ENCODE peak calls at places on chromosomes 6 and 20, in five cellular contexts. K is K562, W is IMR-90, U is ovary, Z is uterus. A is an unnamed sample.

GRCh38 chr6:166005846-166006592 is 161.6 kb downstream of the TBXT start:
- DNase-seq in K (no peak), W (peak; percentile 94), U (peak; percentile 93), Z (peak; percentile 85), A (peak; percentile 88)

GRCh38 chr6:166959906-166960608 is 3.7 kb upstream of the RNASET2 start:
- DNase-seq in Z (no peak), W (no peak), U (no peak), K (no peak), A (no peak)

GRCh38 chr6:39881851-39882566 is 52.3 kb downstream of the MOCS1 start:
- DNase-seq in K (no peak), Z (peak; percentile 40), W (peak; percentile 88), U (peak; percentile 43), A (peak; percentile 60)

GRCh38 chr6:155881845-155882526 is 426.3 kb upstream of the NOX3 start:
- DNase-seq in U (no peak), K (no peak), Z (no peak), W (no peak), A (no peak)

GRCh38 chr6:122381494-122382083 is 17.9 kb upstream of the HSF2 start:
- DNase-seq in U (peak; percentile 42), W (peak; percentile 79), K (peak; percentile 56), Z (peak; percentile 31), A (peak; percentile 83)

GRCh38 chr6:129329677-129330076 is 380.3 kb downstream of the ARHGAP18 start:
- DNase-seq in K (no peak), U (no peak), Z (no peak), W (no peak), A (no peak)

GRCh38 chr6:2695464-2696095 is 55.1 kb downstream of the MYLK4 start:
- DNase-seq in Z (no peak), U (no peak), K (no peak), W (peak; percentile 57), A (no peak)

GRCh38 chr6:111603648-111604047 is 2.0 kb downstream of the TRAF3IP2 start:
- DNase-seq in W (peak; percentile 34), Z (no peak), U (no peak), K (no peak), A (no peak)

GRCh38 chr20:47318027-47318595 is 38.4 kb downstream of the ZMYND8 start:
- DNase-seq in U (peak; percentile 56), W (peak; percentile 65), Z (peak; percentile 66), K (peak; percentile 35), A (peak; percentile 82)

GRCh38 chr20:24098886-24099285 is 110.3 kb upstream of the GGTLC1 start:
- DNase-seq in W (peak; percentile 17), Z (no peak), K (no peak), U (no peak), A (no peak)

GRCh38 chr6:46412662-46413061 is 78.6 kb downstream of the RCAN2 start:
- DNase-seq in W (no peak), U (no peak), K (no peak), Z (no peak), A (no peak)

GRCh38 chr20:41356951-41357350 is 9.7 kb downstream of the EMILIN3 start:
- DNase-seq in K (no peak), W (no peak), Z (no peak), U (no peak), A (no peak)

GRCh38 chr20:22583773-22584629 is at the start of gene FOXA2:
- DNase-seq in K (peak; percentile 48), Z (no peak), W (no peak), U (no peak), A (no peak)

GRCh38 chr20:32482251-32483220 is 102.6 kb downstream of the NOL4L start:
- DNase-seq in U (peak; percentile 64), K (no peak), W (no peak), Z (no peak), A (peak; percentile 76)

GRCh38 chr20:364905-365794 is 15.4 kb upstream of the TRIB3 start:
- DNase-seq in U (no peak), Z (no peak), K (peak; percentile 68), W (peak; percentile 51), A (no peak)
- H3K27ac ChIP-seq in U (no peak overlapping the region), Z (no peak overlapping the region), K (peak overlapping the region; percentile 84), W (no peak overlapping the region), A (no peak overlapping the region)

DNA sequence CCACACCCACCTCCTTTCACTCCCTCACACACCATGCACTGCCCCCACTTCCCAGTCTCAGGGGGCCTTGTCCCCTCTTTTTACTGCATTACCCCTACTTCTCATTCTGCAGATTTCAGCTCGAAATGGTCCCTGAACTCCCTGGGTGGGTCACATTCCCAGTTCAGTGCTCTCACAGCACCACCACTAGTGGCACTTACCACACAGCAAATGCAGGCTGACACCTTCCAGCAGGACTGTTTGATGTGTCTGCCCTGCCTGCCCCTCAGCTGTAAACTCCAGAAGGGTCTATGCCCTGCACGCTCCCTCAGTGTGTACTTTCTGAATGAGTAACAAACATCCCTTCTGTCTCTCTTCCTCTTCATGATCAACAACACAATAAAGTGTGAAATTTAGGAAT is 4.0 kb downstream of the DYNLT1 start:
- DNase-seq in K (no peak), W (no peak), U (no peak), Z (no peak), A (peak; percentile 29)
- TF ChIP-seq POLR2A in K (no peak), W (no peak), U (no peak), Z (no peak), A (no peak)

DNA sequence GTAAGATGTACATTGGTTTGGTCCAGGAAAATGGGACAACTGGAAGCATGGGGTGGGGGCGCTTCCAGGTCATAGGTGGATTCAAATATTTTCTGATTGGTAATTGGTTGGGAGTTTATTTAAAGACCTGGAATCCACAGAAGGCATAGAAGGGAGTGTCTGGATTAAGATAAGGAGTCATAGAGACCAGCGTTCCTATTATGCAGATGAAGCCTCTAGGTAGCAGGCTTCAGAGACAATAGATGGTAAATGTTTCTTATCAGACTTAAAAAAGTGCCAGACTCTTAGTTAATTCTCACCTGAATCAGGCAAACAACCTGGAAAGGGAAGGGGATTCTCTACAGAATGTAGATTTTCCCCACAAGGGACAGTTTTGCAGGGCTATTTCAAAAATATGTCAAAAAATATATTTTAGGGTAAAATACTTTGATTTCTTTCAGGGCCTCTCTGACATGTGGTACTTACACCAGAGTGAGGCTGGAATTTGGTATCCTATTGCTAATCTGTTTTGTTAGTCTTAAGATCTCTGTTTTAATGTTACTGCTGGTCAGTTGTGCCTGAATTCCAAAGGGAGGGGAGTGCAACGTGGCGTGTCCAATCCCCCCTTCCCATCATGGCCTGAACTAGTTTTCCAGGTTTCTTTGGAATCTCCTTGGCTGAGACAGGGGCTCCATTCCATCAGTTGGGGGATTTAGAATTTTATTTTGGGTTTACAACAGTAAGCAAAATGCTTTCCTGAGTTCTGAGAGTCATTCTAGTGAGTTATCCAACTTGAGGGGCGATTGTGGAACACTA is 25.1 kb downstream of the PIGT start:
- DNase-seq in U (no peak), W (no peak), Z (no peak), K (no peak), A (no peak)
- H3K27ac ChIP-seq in U (no peak overlapping the region), W (no peak overlapping the region), Z (no peak overlapping the region), K (no peak overlapping the region), A (no peak overlapping the region)

GRCh38 chr6:134029495-134030455 is 22.6 kb downstream of the SLC2A12 start:
- DNase-seq in K (peak; percentile 64), Z (no peak), W (peak; percentile 78), U (no peak), A (no peak)
- TF ChIP-seq POLR2A in K (no peak), Z (no peak), W (no peak), U (no peak), A (no peak)

DNA sequence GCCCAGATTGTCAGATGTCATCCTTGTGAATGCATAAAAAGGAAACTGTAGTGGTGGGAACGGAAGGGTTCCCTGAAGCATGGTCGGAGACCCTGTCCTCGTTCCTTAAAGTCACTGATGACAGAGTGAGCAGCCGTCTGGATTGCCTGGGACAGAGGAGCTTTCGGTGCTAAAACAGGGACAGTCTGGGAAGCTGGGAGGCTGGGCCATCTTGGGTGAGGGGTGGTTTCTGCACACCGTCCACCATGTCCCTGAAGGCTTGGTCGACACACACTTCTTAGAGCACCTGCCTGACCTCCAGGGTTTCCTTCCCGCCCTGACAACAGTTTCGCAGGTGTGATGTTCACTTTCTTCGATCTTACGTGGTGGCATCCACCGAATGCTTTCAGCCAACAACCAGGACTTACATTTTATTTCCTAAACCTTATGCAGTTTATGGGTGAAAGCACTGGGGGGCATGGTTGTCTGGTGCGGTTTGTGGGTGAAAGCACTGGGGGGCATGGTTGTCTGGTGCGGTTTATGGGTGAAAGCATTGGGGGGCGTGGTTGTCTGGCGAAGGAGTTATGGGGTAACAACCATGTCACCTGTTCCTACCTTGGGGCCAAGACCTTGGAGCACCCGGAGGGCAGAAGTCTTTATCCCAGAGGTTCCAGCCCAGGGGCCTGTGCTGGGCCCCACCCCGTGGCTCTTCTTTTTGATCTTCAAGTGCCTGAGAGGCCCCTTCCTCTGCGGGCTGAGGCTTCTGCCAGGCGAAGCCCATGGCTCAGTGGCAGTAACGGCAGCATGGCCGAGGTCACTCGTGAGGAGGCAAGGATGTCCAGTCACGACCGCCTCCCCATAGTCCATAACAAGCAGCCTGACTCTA is 81.7 kb upstream of the FRMD1 start:
- DNase-seq in Z (no peak), U (no peak), W (no peak), K (no peak), A (peak; percentile 29)
- H3K27ac ChIP-seq in Z (no peak overlapping the region), U (no peak overlapping the region), W (no peak overlapping the region), K (no peak overlapping the region), A (peak overlapping the region; percentile 82)

GRCh38 chr6:34391711-34392496 is 565 bp downstream of the NUDT3 start:
- DNase-seq in K (peak; percentile 83), W (peak; percentile 38), Z (peak; percentile 46), U (peak; percentile 63), A (peak; percentile 81)
- TF ChIP-seq POLR2A in K (peak; percentile 78), W (peak; percentile 32), Z (no peak), U (no peak), A (no peak)

A was measured in sigmoid colon.